ENCODE peak calls at places on chromosomes 1 and 21, in ten cellular contexts. D, R, H, S, E, L, F, A, W and X are unnamed samples.

GRCh38 chr1:87325982-87326738 is 2.5 kb upstream of the LMO4 start:
- DNase-seq in H (no peak), R (peak; percentile 53), S (no peak), E (peak; percentile 47), L (peak; percentile 56), F (no peak), D (peak; percentile 49), A (no peak), W (no peak), X (no peak)

GRCh38 chr1:98340511-98340910 is 321.0 kb upstream of the SNX7 start:
- DNase-seq in E (no peak), A (no peak), S (no peak), F (no peak), H (no peak), W (no peak), L (no peak), D (peak; percentile 71), R (no peak), X (no peak)

GRCh38 chr21:31273278-31273677 is 70.8 kb downstream of the TIAM1 start:
- DNase-seq in E (no peak), A (no peak), S (no peak), F (no peak), H (no peak), W (no peak), L (no peak), D (peak; percentile 26), R (no peak), X (no peak)

GRCh38 chr1:20057886-20058420 is 12.0 kb upstream of the PLA2G5 start:
- DNase-seq in S (no peak), E (no peak), W (no peak), R (no peak), D (peak; percentile 66), H (no peak), A (no peak), F (no peak), L (no peak), X (no peak)

GRCh38 chr1:86159800-86160199 is 3.2 kb upstream of the COL24A1 start:
- DNase-seq in F (no peak), A (no peak), D (no peak), H (no peak), L (no peak), S (no peak), W (no peak), R (no peak), E (no peak), X (no peak)

GRCh38 chr1:200558866-200559459 is 61.6 kb downstream of the KIF14 start:
- DNase-seq in F (no peak), H (no peak), S (no peak), R (no peak), E (no peak), D (peak; percentile 48), A (no peak), L (peak; percentile 64), W (no peak), X (no peak)

GRCh38 chr1:154791292-154792278 is 78.5 kb downstream of the KCNN3 start:
- DNase-seq in L (no peak), E (no peak), W (peak; percentile 60), F (no peak), R (peak; percentile 83), D (peak; percentile 56), S (no peak), A (peak; percentile 29), H (no peak), X (no peak)

GRCh38 chr1:96568639-96569038 is 152.9 kb upstream of the PTBP2 start:
- DNase-seq in D (no peak), E (no peak), H (no peak), F (no peak), W (no peak), L (no peak), R (no peak), S (no peak), A (no peak), X (no peak)

GRCh38 chr1:200699871-200700270 is 30.2 kb upstream of the DDX59 start:
- DNase-seq in S (no peak), H (no peak), R (no peak), D (no peak), F (no peak), A (no peak), L (peak; percentile 29), W (no peak), E (no peak), X (no peak)

GRCh38 chr1:226549937-226550670 is 1.5 kb downstream of the STUM start:
- DNase-seq in S (peak; percentile 66), A (peak; percentile 55), E (peak; percentile 21), L (no peak), R (peak; percentile 40), F (peak; percentile 50), W (peak; percentile 74), D (no peak), H (peak; percentile 86), X (no peak)

GRCh38 chr1:192485692-192486436 is 89.7 kb upstream of the RGS1 start:
- DNase-seq in S (no peak), E (peak; percentile 84), W (no peak), F (peak; percentile 36), L (peak; percentile 75), D (peak; percentile 99), H (peak; percentile 80), A (peak; percentile 47), R (peak; percentile 89), X (peak; percentile 47)

GRCh38 chr1:196148367-196148970 is 459.8 kb downstream of the KCNT2 start:
- DNase-seq in L (peak; percentile 34), S (no peak), R (no peak), D (peak; percentile 15), F (no peak), H (no peak), E (no peak), W (no peak), A (no peak), X (no peak)

GRCh38 chr21:43842742-43843141 is 22.3 kb upstream of the AGPAT3 start:
- DNase-seq in S (no peak), H (no peak), D (no peak), W (no peak), F (no peak), L (no peak), A (no peak), E (no peak), R (no peak), X (no peak)

GRCh38 chr1:41365772-41366427 is 4.7 kb downstream of the FOXO6 start:
- DNase-seq in R (no peak), L (no peak), F (no peak), A (no peak), E (peak; percentile 64), S (no peak), H (no peak), W (no peak), D (no peak), X (no peak)

GRCh38 chr1:235659186-235659771 is 9.7 kb upstream of the GNG4 start:
- DNase-seq in S (no peak), E (no peak), D (no peak), H (no peak), W (no peak), R (no peak), A (no peak), F (no peak), L (no peak), X (no peak)

GRCh38 chr1:27109103-27109822 is 45.7 kb downstream of the SLC9A1 start:
- DNase-seq in F (no peak), W (no peak), L (peak; percentile 52), E (no peak), S (peak; percentile 66), H (no peak), R (no peak), D (no peak), A (no peak), X (no peak)

DNA sequence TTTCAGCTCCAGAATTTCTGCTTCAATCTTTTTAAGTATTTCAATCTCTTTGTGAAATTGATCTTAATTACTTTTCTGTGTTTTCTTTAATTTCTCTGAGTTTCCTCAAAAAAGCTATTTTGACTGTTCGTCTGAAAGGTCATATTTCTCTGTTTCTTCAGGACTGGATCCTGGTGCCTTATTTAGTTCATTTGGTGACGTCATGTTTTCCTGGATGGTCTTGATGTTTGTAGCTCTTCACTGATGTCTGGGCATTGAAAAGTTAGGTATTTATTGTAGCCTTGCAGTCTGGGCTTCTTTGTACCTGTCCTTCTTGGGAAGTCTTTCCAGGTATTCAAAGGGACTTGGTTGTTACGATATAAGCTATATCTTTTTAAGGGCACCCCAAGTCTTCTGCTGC is 998.7 kb downstream of the NCAM2 start:
- DNase-seq in E (no peak), S (no peak), D (no peak), W (no peak), F (no peak), A (no peak), R (no peak), H (no peak), L (no peak), X (no peak)
- H3K27ac ChIP-seq in E (no peak overlapping the region), S (no peak overlapping the region), D (no peak overlapping the region), W (no peak overlapping the region), F (no peak overlapping the region), A (no peak overlapping the region), R (no peak overlapping the region), H (no peak overlapping the region), L (no peak overlapping the region), X (no peak overlapping the region)

DNA sequence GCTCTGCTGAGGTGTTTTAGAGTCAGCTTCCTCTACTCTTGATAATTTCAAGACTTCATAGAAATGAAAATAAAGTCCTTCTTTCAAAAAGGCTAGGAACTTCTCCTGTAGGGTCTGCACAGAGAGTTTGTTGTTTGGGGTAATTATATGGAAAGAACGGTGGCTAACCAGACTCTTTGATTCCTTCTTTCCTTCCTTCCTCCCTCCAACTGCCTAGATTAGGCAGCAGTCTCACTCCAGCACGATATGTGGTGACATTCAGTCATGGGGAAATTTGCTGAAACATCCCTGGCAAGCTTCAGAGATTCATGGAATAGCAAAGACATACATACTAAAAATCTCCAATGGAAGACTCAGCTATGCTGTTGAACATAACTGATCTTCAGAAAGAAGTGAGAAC is 4.2 kb downstream of the NTMT2 start:
- DNase-seq in F (no peak), S (no peak), W (no peak), A (no peak), H (no peak), R (no peak), E (no peak), L (no peak), D (no peak), X (no peak)
- TF ChIP-seq CTCF in F (no peak), S (no peak), W (no peak), A (no peak), H (no peak), R (no peak), E (no peak), L (no peak), D (no peak), X (no peak)

DNA sequence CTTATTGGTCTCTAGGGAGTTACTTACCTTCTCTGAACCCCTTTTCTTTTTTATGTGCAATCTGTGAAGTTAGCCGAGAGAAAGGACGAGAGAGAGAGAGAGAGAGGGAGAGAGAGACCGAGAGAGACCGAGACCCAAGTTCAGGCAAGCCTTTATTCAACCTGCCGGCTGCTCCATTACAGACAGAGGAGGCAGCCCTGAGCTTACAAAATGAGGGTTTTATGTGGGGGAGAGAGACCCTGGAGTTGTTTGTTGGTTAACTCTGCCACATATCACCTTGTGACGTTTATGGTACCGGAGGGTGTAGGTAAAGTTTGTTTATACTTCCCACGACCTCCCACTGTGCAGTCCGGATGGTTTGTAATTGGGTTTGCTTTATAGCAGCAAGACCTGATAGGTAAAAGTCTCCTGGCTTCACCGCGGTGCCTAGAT is 1.5 kb upstream of the MCOLN3 start:
- DNase-seq in L (no peak), F (no peak), W (no peak), R (no peak), D (no peak), S (no peak), H (no peak), A (no peak), E (no peak), X (no peak)
- H3K4me3 ChIP-seq in L (no peak overlapping the region), F (no peak overlapping the region), W (no peak overlapping the region), R (no peak overlapping the region), D (no peak overlapping the region), S (no peak overlapping the region), H (no peak overlapping the region), A (no peak overlapping the region), E (no peak overlapping the region), X (no peak overlapping the region)

GRCh38 chr1:243487036-243487648 is 231.3 kb downstream of the SDCCAG8 start:
- DNase-seq in H (no peak), L (no peak), D (no peak), R (no peak), F (no peak), A (no peak), E (no peak), S (no peak), W (no peak), X (no peak)
- H3K27ac ChIP-seq in H (no peak overlapping the region), L (peak overlapping the region; percentile 76), D (no peak overlapping the region), R (no peak overlapping the region), F (no peak overlapping the region), A (no peak overlapping the region), E (no peak overlapping the region), S (no peak overlapping the region), W (no peak overlapping the region), X (no peak overlapping the region)